ENCODE peak calls at places on chromosomes 7 and 10, in ten cellular contexts. L is activated T-cell treated with anti-CD3 and anti-CD28 coated beads for 48 hours; X is NCI-H1105; W is body of pancreas; I is GM10248; S is CD4-positive, alpha-beta T cell; K is NAMALWA; R is NCI-H2081; O is kidney glomerular epithelial cell; H is ELR. U is an unnamed sample.

GRCh38 chr7:124764071-124764846 is 1.3 kb downstream of the GPR37 start:
- DNase-seq in L (no peak), X (no peak), W (peak), I (peak), S (no peak), K (no peak), R (no peak), O (no peak), H (no peak), U (no peak)

GRCh38 chr7:11707606-11708193 is 124.3 kb downstream of the THSD7A start:
- DNase-seq in L (no peak), X (no peak), W (no peak), I (no peak), S (no peak), K (no peak), R (no peak), O (no peak), H (no peak), U (no peak)

GRCh38 chr7:30238721-30239441 is 45.5 kb upstream of the ZNRF2 start:
- DNase-seq in L (no peak), X (peak), W (peak), I (peak), S (no peak), K (peak), R (peak), O (peak), H (peak), U (peak)

GRCh38 chr10:131729938-131730660 is 170.7 kb upstream of the PPP2R2D start:
- DNase-seq in L (no peak), X (no peak), W (no peak), I (no peak), S (no peak), K (no peak), R (no peak), O (no peak), H (no peak), U (no peak)

GRCh38 chr10:84994722-84995121 is 666.3 kb downstream of the CCSER2 start:
- DNase-seq in L (no peak), X (no peak), W (no peak), I (no peak), S (no peak), K (no peak), R (no peak), O (no peak), H (no peak), U (no peak)

GRCh38 chr10:6416892-6417512 is 163.1 kb downstream of the PRKCQ start:
- DNase-seq in L (no peak), X (no peak), W (no peak), I (peak), S (no peak), K (peak), R (peak), O (peak), H (peak), U (no peak)

GRCh38 chr10:697097-697875 is 7.8 kb upstream of the DIP2C start:
- DNase-seq in L (no peak), X (no peak), W (no peak), I (peak), S (no peak), K (no peak), R (no peak), O (no peak), H (no peak), U (no peak)

GRCh38 chr7:6700793-6701192 is 6.0 kb downstream of the ZNF12 start:
- DNase-seq in L (no peak), X (no peak), W (no peak), I (no peak), S (no peak), K (no peak), R (no peak), O (no peak), H (no peak), U (no peak)

GRCh38 chr10:97336942-97337719 is 2.6 kb upstream of the FRAT2 start:
- DNase-seq in L (no peak), X (no peak), W (peak), I (no peak), S (no peak), K (no peak), R (peak), O (no peak), H (no peak), U (no peak)

GRCh38 chr10:79239930-79240713 is 107.1 kb upstream of the PPIF start:
- DNase-seq in L (no peak), X (no peak), W (no peak), I (no peak), S (no peak), K (no peak), R (no peak), O (no peak), H (peak), U (peak)

U was measured in lower lobe of right lung.